ENCODE peak calls at places on chromosomes 11 and 22, in eight cellular contexts. One of them, this sample, is unnamed.

GRCh38 chr11:43868852-43869567 is 11.6 kb upstream of the ALKBH3 start:
- DNase-seq in upper lobe of left lung: peak
- DNase-seq in spleen: no peak
- DNase-seq in stomach: no peak
- DNase-seq in H1: no peak
- DNase-seq in HCT116: no peak
- DNase-seq in GM12892: peak
- DNase-seq in transverse colon: no peak
- DNase-seq in this sample: peak

GRCh38 chr22:30266445-30267381 is at the start of gene OSM:
- DNase-seq in transverse colon: peak
- DNase-seq in H1: no peak
- DNase-seq in HCT116: no peak
- DNase-seq in spleen: peak
- DNase-seq in GM12892: peak
- DNase-seq in stomach: peak
- DNase-seq in upper lobe of left lung: peak
- DNase-seq in this sample: no peak

GRCh38 chr11:29780756-29781155 is 236.1 kb downstream of the KCNA4 start:
- DNase-seq in spleen: no peak
- DNase-seq in H1: no peak
- DNase-seq in transverse colon: no peak
- DNase-seq in stomach: no peak
- DNase-seq in HCT116: no peak
- DNase-seq in upper lobe of left lung: no peak
- DNase-seq in GM12892: no peak
- DNase-seq in this sample: no peak

GRCh38 chr22:46703166-46703995 is 34.7 kb downstream of the CERK start:
- DNase-seq in HCT116: no peak
- DNase-seq in spleen: no peak
- DNase-seq in H1: no peak
- DNase-seq in upper lobe of left lung: no peak
- DNase-seq in stomach: no peak
- DNase-seq in GM12892: no peak
- DNase-seq in transverse colon: no peak
- DNase-seq in this sample: no peak

GRCh38 chr11:126698576-126698975 is 302.0 kb downstream of the KIRREL3 start:
- DNase-seq in transverse colon: no peak
- DNase-seq in stomach: no peak
- DNase-seq in HCT116: no peak
- DNase-seq in upper lobe of left lung: no peak
- DNase-seq in H1: no peak
- DNase-seq in GM12892: no peak
- DNase-seq in spleen: no peak
- DNase-seq in this sample: no peak

GRCh38 chr11:66090288-66090687 is 20.2 kb downstream of the PACS1 start:
- DNase-seq in transverse colon: no peak
- DNase-seq in GM12892: no peak
- DNase-seq in HCT116: no peak
- DNase-seq in spleen: no peak
- DNase-seq in upper lobe of left lung: no peak
- DNase-seq in stomach: no peak
- DNase-seq in H1: no peak
- DNase-seq in this sample: no peak

GRCh38 chr11:6545917-6546605 is 49.0 kb downstream of the DNHD1 start:
- DNase-seq in HCT116: no peak
- DNase-seq in spleen: peak
- DNase-seq in H1: no peak
- DNase-seq in upper lobe of left lung: no peak
- DNase-seq in transverse colon: no peak
- DNase-seq in GM12892: no peak
- DNase-seq in stomach: no peak
- DNase-seq in this sample: no peak

GRCh38 chr11:66268953-66269906 is 791 bp downstream of the RAB1B start:
- DNase-seq in spleen: peak
- DNase-seq in GM12892: peak
- DNase-seq in H1: no peak
- DNase-seq in upper lobe of left lung: no peak
- DNase-seq in transverse colon: no peak
- DNase-seq in HCT116: no peak
- DNase-seq in stomach: no peak
- DNase-seq in this sample: no peak

GRCh38 chr11:30454108-30454507 is 131.2 kb downstream of the ARL14EP start:
- DNase-seq in H1: no peak
- DNase-seq in upper lobe of left lung: no peak
- DNase-seq in stomach: no peak
- DNase-seq in spleen: no peak
- DNase-seq in GM12892: no peak
- DNase-seq in HCT116: no peak
- DNase-seq in transverse colon: no peak
- DNase-seq in this sample: no peak

GRCh38 chr22:47151490-47151889 is 389.0 kb downstream of the TBC1D22A start:
- DNase-seq in HCT116: no peak
- DNase-seq in stomach: no peak
- DNase-seq in spleen: no peak
- DNase-seq in transverse colon: no peak
- DNase-seq in upper lobe of left lung: no peak
- DNase-seq in H1: no peak
- DNase-seq in GM12892: no peak
- DNase-seq in this sample: no peak

GRCh38 chr11:128498846-128499245 is 88.5 kb downstream of the ETS1 start:
- DNase-seq in transverse colon: no peak
- DNase-seq in stomach: no peak
- DNase-seq in spleen: no peak
- DNase-seq in upper lobe of left lung: no peak
- DNase-seq in GM12892: no peak
- DNase-seq in HCT116: no peak
- DNase-seq in H1: no peak
- DNase-seq in this sample: no peak

GRCh38 chr22:19042285-19043110 is 79.7 kb downstream of the DGCR2 start:
- DNase-seq in upper lobe of left lung: no peak
- DNase-seq in spleen: peak
- DNase-seq in HCT116: no peak
- DNase-seq in GM12892: no peak
- DNase-seq in stomach: no peak
- DNase-seq in H1: no peak
- DNase-seq in transverse colon: no peak
- DNase-seq in this sample: no peak

GRCh38 chr11:94545641-94546470 is 2.1 kb downstream of the FUT4 start:
- DNase-seq in upper lobe of left lung: no peak
- DNase-seq in spleen: no peak
- DNase-seq in GM12892: no peak
- DNase-seq in HCT116: no peak
- DNase-seq in transverse colon: no peak
- DNase-seq in stomach: no peak
- DNase-seq in H1: no peak
- DNase-seq in this sample: no peak

GRCh38 chr11:11857769-11858168 is 16.0 kb downstream of the USP47 start:
- DNase-seq in H1: no peak
- DNase-seq in upper lobe of left lung: no peak
- DNase-seq in HCT116: no peak
- DNase-seq in spleen: no peak
- DNase-seq in stomach: no peak
- DNase-seq in GM12892: no peak
- DNase-seq in transverse colon: no peak
- DNase-seq in this sample: no peak

GRCh38 chr22:26367402-26368245 is 61.4 kb upstream of the ASPHD2 start:
- DNase-seq in transverse colon: peak
- DNase-seq in H1: no peak
- DNase-seq in GM12892: peak
- DNase-seq in upper lobe of left lung: no peak
- DNase-seq in spleen: no peak
- DNase-seq in stomach: peak
- DNase-seq in HCT116: peak
- DNase-seq in this sample: peak

GRCh38 chr11:15967966-15968365 is 388.4 kb downstream of the SOX6 start:
- DNase-seq in upper lobe of left lung: no peak
- DNase-seq in GM12892: no peak
- DNase-seq in H1: no peak
- DNase-seq in stomach: no peak
- DNase-seq in HCT116: no peak
- DNase-seq in transverse colon: no peak
- DNase-seq in spleen: no peak
- DNase-seq in this sample: no peak

GRCh38 chr11:11584446-11584810 is 37.4 kb downstream of the GALNT18 start:
- DNase-seq in upper lobe of left lung: peak
- DNase-seq in transverse colon: no peak
- DNase-seq in spleen: no peak
- DNase-seq in GM12892: no peak
- DNase-seq in HCT116: peak
- DNase-seq in H1: no peak
- DNase-seq in stomach: no peak
- DNase-seq in this sample: no peak

DNA sequence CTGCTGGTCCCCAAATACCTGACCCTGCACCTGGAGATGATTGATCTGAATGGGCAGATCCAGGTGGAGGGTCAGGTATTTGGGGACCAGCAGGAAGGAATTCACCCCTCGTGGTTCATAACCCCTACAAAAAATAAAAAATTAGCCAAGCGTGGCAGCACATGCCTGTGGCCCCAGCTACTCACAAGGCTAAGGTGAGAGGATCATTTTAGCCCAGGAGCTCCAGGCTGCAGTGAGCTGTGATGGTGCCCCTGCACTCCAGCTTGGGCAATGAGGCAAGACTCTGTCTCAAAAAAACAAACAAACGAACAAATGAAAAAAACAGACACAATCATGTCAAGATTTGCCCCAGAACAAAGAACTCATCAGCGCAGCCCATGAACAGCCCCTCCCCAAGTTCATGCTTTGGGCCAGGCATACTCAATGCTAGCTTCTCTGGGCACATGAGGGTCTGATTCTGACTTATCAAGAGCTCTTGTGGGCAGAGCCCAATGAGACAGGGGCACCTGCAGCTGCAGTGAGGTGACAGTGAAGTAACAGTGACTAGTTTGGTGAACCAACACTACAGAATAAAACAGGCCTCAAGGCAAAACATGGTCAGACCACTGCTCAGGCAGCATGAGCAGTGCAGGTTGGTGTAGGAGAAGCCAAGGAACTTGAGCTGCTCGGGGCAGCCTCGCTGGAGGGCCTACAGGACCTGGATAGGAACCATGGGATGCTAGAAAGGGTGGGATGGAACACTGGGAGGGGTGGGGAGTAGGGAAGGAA is 10.2 kb upstream of the FCHSD2 start:
- DNase-seq in spleen: peak
- DNase-seq in upper lobe of left lung: no peak
- DNase-seq in GM12892: no peak
- DNase-seq in stomach: peak
- DNase-seq in HCT116: no peak
- DNase-seq in H1: no peak
- DNase-seq in transverse colon: peak
- DNase-seq in this sample: no peak
- TF ChIP-seq POLR2AphosphoS5 in spleen: no peak
- TF ChIP-seq POLR2AphosphoS5 in upper lobe of left lung: no peak
- TF ChIP-seq POLR2AphosphoS5 in GM12892: no peak
- TF ChIP-seq POLR2AphosphoS5 in stomach: no peak
- TF ChIP-seq POLR2AphosphoS5 in HCT116: no peak
- TF ChIP-seq POLR2AphosphoS5 in H1: no peak
- TF ChIP-seq POLR2AphosphoS5 in transverse colon: no peak
- TF ChIP-seq POLR2AphosphoS5 in this sample: no peak

DNA sequence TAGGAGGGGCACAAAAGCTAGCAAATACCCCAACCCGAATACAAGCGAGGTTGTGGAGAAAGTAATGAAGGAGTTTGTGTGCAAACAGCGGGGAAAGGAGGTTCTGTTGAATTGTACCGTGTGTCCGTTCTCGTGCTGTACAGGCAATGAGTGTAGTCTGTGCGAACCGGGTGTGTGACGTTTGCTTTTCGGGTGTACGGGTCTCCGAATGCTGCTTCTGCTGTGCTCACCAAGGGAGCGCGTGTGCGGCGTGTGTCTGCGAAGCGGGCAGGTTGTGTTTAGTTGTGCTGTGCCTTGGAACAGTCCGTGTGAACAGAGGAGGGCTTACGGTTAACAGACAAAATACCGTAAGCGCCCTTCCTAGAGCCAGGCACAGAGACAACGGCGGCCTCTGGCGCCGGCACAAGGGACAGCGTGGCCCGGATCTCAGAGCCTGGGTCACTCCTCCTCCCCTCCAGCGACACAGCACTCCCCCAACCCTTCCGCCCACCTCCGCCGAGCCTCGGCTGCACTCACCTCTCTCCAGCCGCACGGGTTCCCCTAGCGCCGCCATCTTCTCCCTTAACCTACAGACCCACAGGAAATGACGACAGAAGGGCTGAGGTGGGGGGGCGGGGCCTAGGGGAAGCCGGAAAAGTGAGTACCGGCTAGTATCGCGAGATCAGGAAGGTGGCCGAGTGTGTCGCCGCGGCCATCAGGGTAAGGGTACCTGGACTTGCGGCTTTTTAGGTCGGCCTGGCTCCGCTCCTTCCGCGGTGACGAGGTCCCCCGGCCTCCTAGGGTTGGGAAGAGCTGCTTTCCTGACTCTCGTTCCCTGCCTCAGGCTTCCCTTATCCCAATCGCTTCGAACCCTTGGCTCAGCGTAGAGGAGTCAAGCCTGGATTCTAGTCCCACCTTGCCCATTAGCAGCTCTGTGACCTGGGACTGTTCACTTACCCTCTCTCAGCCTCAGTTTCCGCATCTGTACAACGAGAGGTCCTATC is at the start of gene LIN7C:
- DNase-seq in H1: peak
- DNase-seq in upper lobe of left lung: peak
- DNase-seq in spleen: peak
- DNase-seq in GM12892: peak
- DNase-seq in HCT116: peak
- DNase-seq in stomach: peak
- DNase-seq in transverse colon: peak
- DNase-seq in this sample: peak
- TF ChIP-seq POLR2A in H1: peak
- TF ChIP-seq POLR2A in upper lobe of left lung: peak
- TF ChIP-seq POLR2A in spleen: no peak
- TF ChIP-seq POLR2A in GM12892: peak
- TF ChIP-seq POLR2A in HCT116: peak
- TF ChIP-seq POLR2A in stomach: no peak
- TF ChIP-seq POLR2A in transverse colon: peak
- TF ChIP-seq POLR2A in this sample: peak

DNA sequence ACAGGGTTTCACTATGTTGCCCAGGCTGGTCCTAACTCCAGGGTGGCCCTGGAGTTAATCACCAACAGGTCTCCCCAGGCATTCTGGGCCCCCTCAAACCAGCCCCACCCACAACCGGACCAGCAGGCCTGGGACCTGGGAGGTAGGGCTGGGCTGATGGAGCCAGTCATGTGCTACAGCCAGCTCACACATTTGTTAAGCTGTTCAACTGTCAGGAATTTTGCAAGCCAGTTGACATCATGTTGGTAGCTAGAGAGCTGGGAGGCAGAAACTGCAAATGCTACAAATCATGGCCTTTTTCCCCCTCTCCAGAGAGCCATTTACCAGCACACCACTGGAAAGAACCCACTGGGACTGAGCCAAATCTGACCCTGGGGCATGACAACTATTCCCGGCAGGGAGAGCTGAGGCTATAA is 6.8 kb downstream of the ARHGAP1 start:
- DNase-seq in transverse colon: no peak
- DNase-seq in spleen: no peak
- DNase-seq in H1: no peak
- DNase-seq in GM12892: no peak
- DNase-seq in HCT116: no peak
- DNase-seq in stomach: no peak
- DNase-seq in upper lobe of left lung: no peak
- DNase-seq in this sample: no peak
- TF ChIP-seq POLR2AphosphoS5 in transverse colon: no peak
- TF ChIP-seq POLR2AphosphoS5 in spleen: no peak
- TF ChIP-seq POLR2AphosphoS5 in H1: no peak
- TF ChIP-seq POLR2AphosphoS5 in GM12892: no peak
- TF ChIP-seq POLR2AphosphoS5 in HCT116: no peak
- TF ChIP-seq POLR2AphosphoS5 in stomach: no peak
- TF ChIP-seq POLR2AphosphoS5 in upper lobe of left lung: no peak
- TF ChIP-seq POLR2AphosphoS5 in this sample: no peak

GRCh38 chr22:29022101-29022817 is 39.4 kb downstream of the C22orf31 start:
- DNase-seq in transverse colon: no peak
- DNase-seq in stomach: no peak
- DNase-seq in H1: no peak
- DNase-seq in GM12892: no peak
- DNase-seq in spleen: no peak
- DNase-seq in HCT116: no peak
- DNase-seq in upper lobe of left lung: no peak
- DNase-seq in this sample: no peak
- TF ChIP-seq POLR2A in transverse colon: no peak
- TF ChIP-seq POLR2A in stomach: no peak
- TF ChIP-seq POLR2A in H1: no peak
- TF ChIP-seq POLR2A in GM12892: no peak
- TF ChIP-seq POLR2A in spleen: no peak
- TF ChIP-seq POLR2A in HCT116: no peak
- TF ChIP-seq POLR2A in upper lobe of left lung: no peak
- TF ChIP-seq POLR2A in this sample: no peak